ENCODE peak calls at places on chromosome 19, in ten cellular contexts. Y is left lung; V is esophagus squamous epithelium; J is PC-9; N is CD8-positive, alpha-beta memory T cell; F is right cardiac atrium; C is uterus; Q is mesenchymal stem cell; L is neuronal stem cell; B is heart left ventricle. E is an unnamed sample.

GRCh38 chr19:7668842-7669241 is at the start of gene RETN:
- DNase-seq in F (peak; percentile 26), N (no peak), Q (no peak), V (no peak), L (no peak), J (no peak), Y (no peak), C (no peak), B (no peak), E (no peak)

GRCh38 chr19:18349524-18350128 is 9.2 kb downstream of the PGPEP1 start:
- DNase-seq in F (peak; percentile 76), Q (peak; percentile 61), V (no peak), L (no peak), B (no peak), J (peak; percentile 63), N (no peak), C (peak; percentile 58), Y (peak; percentile 64), E (no peak)

GRCh38 chr19:50777830-50778303 is 7.6 kb downstream of the GPR32 start:
- DNase-seq in Y (no peak), L (no peak), B (no peak), J (no peak), N (no peak), Q (no peak), C (no peak), F (no peak), V (no peak), E (no peak)

GRCh38 chr19:21580101-21580500 is 74.7 kb downstream of the ZNF429 start:
- DNase-seq in L (no peak), F (no peak), J (no peak), N (no peak), C (no peak), V (no peak), Q (no peak), Y (no peak), B (no peak), E (no peak)

GRCh38 chr19:16301999-16302694 is 22.5 kb upstream of the KLF2 start:
- DNase-seq in C (no peak), J (peak; percentile 77), F (peak; percentile 36), L (no peak), Y (no peak), N (no peak), Q (no peak), V (no peak), B (no peak), E (no peak)

GRCh38 chr19:34806976-34807860 is 34.2 kb upstream of the ZNF599 start:
- DNase-seq in F (no peak), B (no peak), Y (no peak), C (no peak), V (no peak), Q (no peak), N (no peak), L (no peak), J (no peak), E (no peak)

GRCh38 chr19:29326849-29327840 is 114.2 kb upstream of the UQCRFS1 start:
- DNase-seq in N (no peak), Y (no peak), V (no peak), L (no peak), C (no peak), B (no peak), J (no peak), F (no peak), Q (no peak), E (no peak)

GRCh38 chr19:10719466-10719961 is 1.6 kb downstream of the DNM2 start:
- DNase-seq in N (no peak), V (no peak), B (no peak), C (no peak), L (no peak), F (no peak), J (no peak), Y (no peak), Q (peak; percentile 5), E (no peak)

GRCh38 chr19:31497709-31498108 is 148.5 kb upstream of the TSHZ3 start:
- DNase-seq in C (no peak), F (no peak), V (no peak), L (no peak), Y (no peak), N (no peak), B (no peak), Q (no peak), J (no peak), E (no peak)

GRCh38 chr19:5563008-5563431 is 4.7 kb downstream of the TINCR start:
- DNase-seq in C (no peak), F (no peak), B (no peak), L (no peak), J (no peak), Y (no peak), V (no peak), Q (no peak), N (no peak), E (no peak)

GRCh38 chr19:55433292-55433691 is 9.8 kb downstream of the SHISA7 start:
- DNase-seq in C (no peak), B (no peak), Q (no peak), V (no peak), N (no peak), J (no peak), L (no peak), Y (no peak), F (no peak), E (no peak)

GRCh38 chr19:7516281-7516862 is 469 bp downstream of the ZNF358 start:
- DNase-seq in J (no peak), Q (no peak), B (no peak), N (no peak), C (no peak), Y (no peak), F (no peak), L (no peak), V (no peak), E (no peak)

GRCh38 chr19:56088454-56089215 is 32.5 kb downstream of the ZNF787 start:
- DNase-seq in L (no peak), C (no peak), Y (no peak), F (no peak), V (no peak), B (no peak), J (no peak), Q (no peak), N (no peak), E (no peak)

GRCh38 chr19:12787458-12787857 is 3.8 kb upstream of the JUNB start:
- DNase-seq in F (no peak), N (no peak), C (no peak), J (no peak), L (no peak), Y (no peak), Q (no peak), V (no peak), B (no peak), E (no peak)
- H3K27ac ChIP-seq in F (no peak overlapping the region), N (no peak overlapping the region), C (peak overlapping the region; percentile 100), J (peak overlapping the region; percentile 86), L (no peak overlapping the region), Y (peak overlapping the region; percentile 99), Q (no peak overlapping the region), V (peak overlapping the region; percentile 99), B (peak overlapping the region; percentile 98), E (peak overlapping the region; percentile 82)

GRCh38 chr19:13634658-13635057 is 128.4 kb upstream of the CACNA1A start:
- DNase-seq in B (no peak), F (no peak), N (no peak), V (no peak), C (no peak), Y (no peak), L (no peak), Q (no peak), J (no peak), E (no peak)

GRCh38 chr19:13637664-13638063 is 126.7 kb upstream of the MRI1 start:
- DNase-seq in Y (no peak), B (no peak), F (no peak), C (no peak), V (no peak), N (no peak), J (no peak), Q (no peak), L (no peak), E (no peak)

GRCh38 chr19:13629687-13630357 is 123.5 kb upstream of the CACNA1A start:
- DNase-seq in N (no peak), F (no peak), L (no peak), V (no peak), C (no peak), Q (no peak), B (no peak), Y (no peak), J (no peak), E (no peak)

GRCh38 chr19:13633109-13633508 is 126.8 kb upstream of the CACNA1A start:
- DNase-seq in Q (no peak), V (no peak), Y (no peak), C (no peak), B (no peak), F (no peak), J (no peak), L (peak; percentile 20), N (no peak), E (no peak)

DNA sequence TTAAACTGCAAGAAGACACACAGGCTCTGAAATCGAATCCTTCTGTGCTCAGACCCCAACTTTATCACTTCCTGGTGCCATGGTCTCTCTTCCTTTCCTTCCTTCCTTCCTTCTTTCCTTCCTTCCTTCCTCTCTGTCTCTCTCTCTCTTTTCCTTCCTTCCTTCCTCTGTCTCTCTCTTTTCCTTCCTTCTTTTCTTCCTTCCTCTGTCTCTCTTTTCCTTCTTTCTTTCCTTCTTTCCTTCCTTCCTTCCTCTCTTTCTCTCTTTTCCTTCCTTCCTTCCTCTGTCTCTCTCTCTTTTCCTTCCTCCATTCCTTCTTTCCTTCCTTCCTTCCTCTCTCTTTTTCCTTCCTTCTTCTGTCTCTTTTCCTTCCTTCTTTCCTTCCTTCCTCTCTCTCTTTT is 127.2 kb upstream of the CACNA1A start:
- DNase-seq in C (no peak), Y (no peak), Q (no peak), L (no peak), N (no peak), J (no peak), V (no peak), F (no peak), B (no peak), E (no peak)
- H3K27ac ChIP-seq in C (no peak overlapping the region), Y (no peak overlapping the region), Q (peak overlapping the region; percentile 65), L (no peak overlapping the region), N (no peak overlapping the region), J (no peak overlapping the region), V (no peak overlapping the region), F (no peak overlapping the region), B (no peak overlapping the region), E (no peak overlapping the region)

DNA sequence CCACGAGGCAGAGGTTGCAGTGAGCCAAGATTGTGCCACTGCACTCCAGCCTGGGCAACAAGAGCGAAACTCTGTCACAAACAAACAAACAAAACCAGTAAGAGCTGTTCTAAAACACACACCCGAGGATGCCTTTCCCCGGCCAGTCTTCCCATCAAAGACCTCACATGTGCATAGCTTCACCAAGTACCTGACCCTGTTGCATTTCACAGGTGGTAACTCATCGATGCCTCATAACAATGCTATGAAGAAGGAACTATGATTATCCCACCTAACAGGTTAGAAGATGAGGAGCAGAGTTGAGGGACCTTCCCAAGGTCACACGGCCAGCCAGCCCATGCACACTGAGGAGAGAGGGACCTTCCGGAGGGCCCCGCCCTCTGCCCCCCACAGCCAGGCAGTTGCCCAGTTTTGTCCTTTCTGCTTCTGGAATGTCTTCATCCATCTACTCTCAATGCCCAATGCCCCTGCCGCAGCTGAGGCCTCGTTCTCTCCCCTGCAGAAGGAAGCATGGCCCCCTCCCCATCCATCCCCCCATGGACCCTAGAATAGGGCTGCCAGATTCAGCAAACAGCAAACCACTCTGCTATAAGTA is 16.8 kb upstream of the LENG8 start:
- DNase-seq in F (no peak), Q (no peak), L (no peak), N (no peak), V (no peak), C (no peak), Y (no peak), B (no peak), J (peak; percentile 87), E (no peak)
- H3K27ac ChIP-seq in F (no peak overlapping the region), Q (no peak overlapping the region), L (no peak overlapping the region), N (no peak overlapping the region), V (no peak overlapping the region), C (no peak overlapping the region), Y (no peak overlapping the region), B (no peak overlapping the region), J (peak overlapping the region; percentile 99), E (peak overlapping the region; percentile 77)

GRCh38 chr19:52936958-52937334 is 13.7 kb upstream of the ZNF888 start:
- DNase-seq in F (no peak), B (no peak), V (no peak), N (no peak), L (no peak), C (no peak), Q (no peak), J (no peak), Y (no peak), E (no peak)
- H3K27ac ChIP-seq in F (no peak overlapping the region), B (no peak overlapping the region), V (no peak overlapping the region), N (peak overlapping the region; percentile 53), L (no peak overlapping the region), C (no peak overlapping the region), Q (no peak overlapping the region), J (no peak overlapping the region), Y (no peak overlapping the region), E (no peak overlapping the region)

E was measured in substantia nigra.